ENCODE peak calls at places on chromosome 21, in seven cellular contexts. R, E, Y, G, U, H and Q are unnamed samples.

GRCh38 chr21:46036696-46037337 is 55.2 kb downstream of the COL6A1 start:
- DNase-seq in U (no peak), Y (no peak), H (no peak), E (no peak), R (no peak), G (no peak), Q (no peak)

GRCh38 chr21:24093032-24093431 is 1514.2 kb downstream of the MRPL39 start:
- DNase-seq in Y (no peak), G (no peak), U (no peak), E (no peak), R (no peak), H (no peak), Q (no peak)

GRCh38 chr21:25457411-25457810 is 149.9 kb downstream of the MRPL39 start:
- DNase-seq in G (peak; percentile 81), R (no peak), U (no peak), E (no peak), Y (no peak), H (no peak), Q (no peak)

GRCh38 chr21:38958940-38959685 is 153.4 kb downstream of the ETS2 start:
- DNase-seq in Y (no peak), G (no peak), H (no peak), U (no peak), E (no peak), R (peak; percentile 51), Q (no peak)

GRCh38 chr21:29077651-29078090 is 4.2 kb upstream of the CCT8 start:
- DNase-seq in H (no peak), Y (no peak), E (no peak), U (peak; percentile 54), R (no peak), G (peak; percentile 66), Q (no peak)

GRCh38 chr21:46095814-46096595 is 1.9 kb upstream of the COL6A2 start:
- DNase-seq in U (no peak), Y (no peak), R (no peak), E (no peak), G (no peak), H (no peak), Q (no peak)

GRCh38 chr21:32611471-32611997 is 643 bp downstream of the CFAP298 start:
- DNase-seq in U (peak; percentile 60), G (peak; percentile 39), R (peak; percentile 51), H (peak; percentile 81), Y (no peak), E (peak; percentile 33), Q (no peak)

GRCh38 chr21:36790616-36791015 is 91.7 kb downstream of the SIM2 start:
- DNase-seq in U (no peak), R (no peak), E (no peak), H (no peak), Y (no peak), G (no peak), Q (no peak)

GRCh38 chr21:15034126-15034848 is 30.5 kb downstream of the NRIP1 start:
- DNase-seq in G (peak; percentile 29), R (no peak), U (no peak), E (no peak), Y (no peak), H (no peak), Q (no peak)

GRCh38 chr21:38088916-38089762 is 167.7 kb upstream of the KCNJ15 start:
- DNase-seq in R (no peak), E (no peak), G (no peak), U (no peak), Y (no peak), H (no peak), Q (no peak)

GRCh38 chr21:17554619-17555472 is 42.0 kb downstream of the CXADR start:
- DNase-seq in R (no peak), H (no peak), E (no peak), Y (no peak), U (peak; percentile 33), G (peak; percentile 25), Q (no peak)

GRCh38 chr21:29056538-29057050 is 16.9 kb downstream of the CCT8 start:
- DNase-seq in U (no peak), G (no peak), Y (no peak), R (no peak), H (no peak), E (no peak), Q (no peak)

GRCh38 chr21:29360799-29361765 is 62.4 kb downstream of the BACH1 start:
- DNase-seq in Y (no peak), G (no peak), R (no peak), H (no peak), U (peak; percentile 27), E (no peak), Q (no peak)

GRCh38 chr21:28442624-28443023 is 550.1 kb downstream of the LTN1 start:
- DNase-seq in H (no peak), Y (no peak), U (no peak), G (no peak), R (no peak), E (no peak), Q (no peak)

GRCh38 chr21:46125846-46126301 is 28.0 kb downstream of the COL6A2 start:
- DNase-seq in E (peak; percentile 20), H (no peak), Y (no peak), G (no peak), U (no peak), R (peak; percentile 6), Q (peak; percentile 59)

GRCh38 chr21:26115346-26115745 is 55.2 kb downstream of the APP start:
- DNase-seq in R (no peak), U (no peak), E (no peak), Y (no peak), G (peak; percentile 73), H (no peak), Q (no peak)

GRCh38 chr21:39900491-39900890 is 33.3 kb downstream of the PCP4 start:
- DNase-seq in G (no peak), U (peak; percentile 22), R (no peak), Y (no peak), E (no peak), H (no peak), Q (no peak)

GRCh38 chr21:41388259-41388658 is 26.4 kb downstream of the MX2 start:
- DNase-seq in H (no peak), Y (no peak), G (no peak), E (no peak), R (no peak), U (no peak), Q (no peak)

GRCh38 chr21:35508389-35508888 is 459.3 kb upstream of the RUNX1 start:
- DNase-seq in H (peak; percentile 76), U (peak; percentile 85), G (no peak), Y (peak; percentile 58), R (peak; percentile 50), E (peak; percentile 43), Q (no peak)
- TF ChIP-seq POLR2AphosphoS5 in H (no peak), U (no peak), G (no peak), Y (no peak), R (no peak), E (no peak), Q (no peak)

GRCh38 chr21:31159808-31160207 is 121.5 kb upstream of the KRTAP19-8 start:
- DNase-seq in R (no peak), Y (no peak), G (no peak), E (no peak), H (no peak), U (no peak), Q (no peak)
- H3K4me3 ChIP-seq in R (no peak overlapping the region), Y (no peak overlapping the region), G (no peak overlapping the region), E (no peak overlapping the region), H (no peak overlapping the region), U (peak overlapping the region; percentile 49), Q (peak overlapping the region; percentile 12)

GRCh38 chr21:33641339-33642026 is at the start of gene CRYZL1:
- DNase-seq in G (peak; percentile 99), E (peak; percentile 100), Y (peak; percentile 99), U (peak; percentile 100), R (peak; percentile 100), H (peak; percentile 100), Q (peak; percentile 100)
- TF ChIP-seq POLR2AphosphoS5 in G (no peak), E (peak; percentile 79), Y (peak; percentile 89), U (peak; percentile 95), R (peak; percentile 64), H (peak; percentile 91), Q (no peak)

DNA sequence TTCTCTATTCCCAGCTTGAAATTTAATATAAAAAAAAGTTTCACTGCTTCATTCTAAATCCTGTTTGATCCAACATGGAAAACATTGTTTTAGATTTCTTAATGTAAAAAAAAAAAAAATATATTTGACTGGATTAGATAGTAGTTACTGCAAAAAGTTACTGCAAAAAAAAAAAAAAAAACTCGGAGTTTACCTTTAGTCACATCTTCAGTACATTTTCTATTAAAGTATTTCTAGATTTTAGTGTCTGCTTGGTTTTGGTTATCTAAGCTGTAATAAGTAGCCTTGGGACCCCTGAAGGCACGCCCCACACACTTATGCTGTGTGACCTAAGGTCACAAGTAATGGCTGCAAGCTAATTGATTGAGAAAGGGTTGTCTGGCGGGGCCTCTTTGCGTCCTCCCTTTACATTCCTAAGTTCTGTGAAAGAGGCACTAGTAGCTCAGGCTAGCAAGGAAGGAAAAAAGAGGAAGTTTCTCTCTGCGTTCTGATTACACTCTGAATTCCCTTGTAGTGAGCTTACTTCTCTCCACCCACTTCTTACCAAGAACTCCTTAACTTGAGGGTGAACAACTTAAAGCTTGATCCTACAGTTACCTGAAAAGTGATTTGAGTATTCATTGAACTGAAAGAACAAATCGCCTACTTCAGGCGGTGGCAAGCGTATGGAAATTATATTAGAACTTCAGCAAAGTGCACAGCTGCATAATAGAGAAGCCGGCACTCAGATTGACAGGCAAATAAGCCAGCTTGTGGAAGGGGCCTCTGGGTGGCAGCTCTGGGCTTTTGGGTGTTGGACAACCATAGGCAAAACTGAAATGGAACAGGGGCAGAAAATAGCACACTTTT is 464.2 kb downstream of the USP25 start:
- DNase-seq in E (peak; percentile 31), R (peak; percentile 12), H (no peak), U (peak; percentile 77), G (peak; percentile 91), Y (no peak), Q (peak; percentile 73)
- H3K4me3 ChIP-seq in E (peak overlapping the region; percentile 38), R (peak overlapping the region; percentile 21), H (no peak overlapping the region), U (no peak overlapping the region), G (peak overlapping the region; percentile 59), Y (no peak overlapping the region), Q (peak overlapping the region; percentile 41)

GRCh38 chr21:42737969-42738590 is 84.7 kb downstream of the PDE9A start:
- DNase-seq in E (peak; percentile 72), H (peak; percentile 87), G (peak; percentile 25), R (peak; percentile 78), U (no peak), Y (no peak), Q (no peak)
- TF ChIP-seq POLR2AphosphoS5 in E (peak; percentile 40), H (peak; percentile 78), G (no peak), R (no peak), U (no peak), Y (no peak), Q (peak; percentile 33)

GRCh38 chr21:43717166-43717853 is 1.6 kb upstream of the PDXK start:
- DNase-seq in Y (no peak), U (no peak), G (no peak), H (no peak), R (no peak), E (no peak), Q (no peak)

GRCh38 chr21:43719748-43720538 is 1.0 kb downstream of the PDXK start:
- DNase-seq in H (peak; percentile 91), G (no peak), U (no peak), E (peak; percentile 39), Y (no peak), R (no peak), Q (no peak)

GRCh38 chr21:43716376-43717165 is 2.4 kb upstream of the PDXK start:
- DNase-seq in R (peak; percentile 61), G (no peak), U (no peak), H (no peak), E (no peak), Y (no peak), Q (no peak)

GRCh38 chr21:43718872-43719747 is at the start of gene PDXK:
- DNase-seq in Y (peak; percentile 46), U (peak; percentile 88), G (peak; percentile 72), R (peak; percentile 93), H (peak; percentile 98), E (peak; percentile 92), Q (peak; percentile 88)

GRCh38 chr21:43717967-43718871 is 710 bp upstream of the PDXK start:
- DNase-seq in H (peak; percentile 91), Y (no peak), R (no peak), E (no peak), G (no peak), U (peak; percentile 50), Q (no peak)
- H3K4me3 ChIP-seq in H (peak overlapping the region; percentile 86), Y (peak overlapping the region; percentile 99), R (peak overlapping the region; percentile 68), E (peak overlapping the region; percentile 96), G (peak overlapping the region; percentile 75), U (peak overlapping the region; percentile 86), Q (peak overlapping the region; percentile 86)